ENCODE peak calls at places on chromosome 1, in four cellular contexts. Y is AG04450, S is astrocyte of the spinal cord, H is AG09309. N is an unnamed sample.

GRCh38 chr1:93845554-93846150 is 33.4 kb downstream of the DNTTIP2 start:
- DNase-seq in H (no peak), S (peak; percentile 90), Y (peak; percentile 86), N (peak; percentile 69)

GRCh38 chr1:234270581-234271242 is 102.5 kb upstream of the COA6 start:
- DNase-seq in H (no peak), Y (no peak), S (peak; percentile 26), N (no peak)

GRCh38 chr1:61310057-61310456 is 227.7 kb downstream of the NFIA start:
- DNase-seq in H (no peak), S (no peak), Y (no peak), N (no peak)

GRCh38 chr1:19156676-19157075 is 53.4 kb downstream of the UBR4 start:
- DNase-seq in H (no peak), S (peak; percentile 27), Y (no peak), N (peak; percentile 17)

GRCh38 chr1:154431586-154432373 is 26.6 kb downstream of the IL6R start:
- DNase-seq in S (peak; percentile 92), Y (peak; percentile 79), H (peak; percentile 88), N (peak; percentile 78)

GRCh38 chr1:215064327-215064726 is 18.2 kb upstream of the KCNK2 start:
- DNase-seq in S (no peak), Y (no peak), H (no peak), N (no peak)

GRCh38 chr1:210251680-210252490 is 19.3 kb downstream of the SERTAD4 start:
- DNase-seq in H (no peak), S (no peak), Y (no peak), N (no peak)

GRCh38 chr1:26993237-26994019 is at the start of gene TRNP1:
- DNase-seq in S (peak; percentile 78), H (no peak), Y (no peak), N (no peak)

GRCh38 chr1:59520194-59520593 is 223.3 kb downstream of the FGGY start:
- DNase-seq in S (peak; percentile 47), Y (no peak), H (no peak), N (no peak)

GRCh38 chr1:226664413-226665101 is 74.5 kb downstream of the ITPKB start:
- DNase-seq in Y (peak; percentile 73), H (peak; percentile 35), S (peak; percentile 74), N (no peak)

GRCh38 chr1:213066363-213066762 is 15.3 kb downstream of the RPS6KC1 start:
- DNase-seq in S (no peak), H (no peak), Y (no peak), N (no peak)

GRCh38 chr1:213065800-213066199 is 14.8 kb downstream of the RPS6KC1 start:
- DNase-seq in H (no peak), S (no peak), Y (no peak), N (no peak)

GRCh38 chr1:213067366-213067765 is 16.3 kb downstream of the RPS6KC1 start:
- DNase-seq in S (no peak), Y (no peak), H (no peak), N (no peak)

GRCh38 chr1:213075725-213076124 is 24.7 kb downstream of the RPS6KC1 start:
- DNase-seq in Y (no peak), H (no peak), S (no peak), N (no peak)

GRCh38 chr1:213070399-213070798 is 19.4 kb downstream of the RPS6KC1 start:
- DNase-seq in S (peak; percentile 74), Y (peak; percentile 57), H (peak; percentile 32), N (no peak)
- TF ChIP-seq CTCF in S (peak; percentile 29), Y (peak; percentile 29), H (peak; percentile 33), N (peak; percentile 12)

DNA sequence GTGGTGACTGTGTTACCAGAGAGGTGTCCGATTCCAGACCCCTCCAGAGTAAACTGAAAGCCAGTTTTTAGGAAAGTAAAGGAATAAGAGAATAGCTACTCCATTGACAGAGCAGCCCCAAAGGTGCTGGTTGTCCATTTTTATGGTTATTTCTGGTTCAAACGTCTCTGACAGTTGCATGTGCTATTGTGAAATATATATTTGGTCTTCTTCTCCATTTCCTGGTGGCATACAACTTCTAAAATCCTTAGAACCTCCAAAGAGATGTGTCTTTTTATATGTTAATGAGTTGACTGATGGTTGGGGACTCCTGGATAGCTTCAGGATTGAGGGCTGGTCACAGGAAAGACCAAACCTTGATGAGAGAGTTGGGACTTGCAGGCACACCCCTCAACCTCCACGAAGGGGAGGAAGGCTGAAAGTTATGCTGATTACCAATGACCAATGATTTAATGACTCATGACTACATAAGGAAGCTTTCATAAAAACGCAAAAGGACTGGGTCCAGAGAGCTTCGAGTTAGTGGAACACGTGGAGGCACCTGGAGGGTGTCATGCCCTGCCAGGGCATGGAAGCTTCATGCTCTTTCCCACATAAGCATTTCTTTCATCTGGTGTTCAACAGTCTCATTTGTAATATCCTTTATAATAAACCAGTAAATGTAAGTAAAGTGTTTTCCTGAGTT is 100.7 kb downstream of the SLC16A1 start:
- DNase-seq in H (no peak), S (no peak), Y (no peak), N (no peak)
- H3K4me3 ChIP-seq in H (no peak overlapping the region), S (peak overlapping the region; percentile 26), Y (peak overlapping the region; percentile 32), N (peak overlapping the region; percentile 19)

GRCh38 chr1:111570781-111571181 is 48.8 kb upstream of the RAP1A start:
- DNase-seq in Y (no peak), H (no peak), S (no peak), N (no peak)
- TF ChIP-seq CTCF in Y (peak; percentile 25), H (peak; percentile 27), S (peak; percentile 21), N (peak; percentile 35)

DNA sequence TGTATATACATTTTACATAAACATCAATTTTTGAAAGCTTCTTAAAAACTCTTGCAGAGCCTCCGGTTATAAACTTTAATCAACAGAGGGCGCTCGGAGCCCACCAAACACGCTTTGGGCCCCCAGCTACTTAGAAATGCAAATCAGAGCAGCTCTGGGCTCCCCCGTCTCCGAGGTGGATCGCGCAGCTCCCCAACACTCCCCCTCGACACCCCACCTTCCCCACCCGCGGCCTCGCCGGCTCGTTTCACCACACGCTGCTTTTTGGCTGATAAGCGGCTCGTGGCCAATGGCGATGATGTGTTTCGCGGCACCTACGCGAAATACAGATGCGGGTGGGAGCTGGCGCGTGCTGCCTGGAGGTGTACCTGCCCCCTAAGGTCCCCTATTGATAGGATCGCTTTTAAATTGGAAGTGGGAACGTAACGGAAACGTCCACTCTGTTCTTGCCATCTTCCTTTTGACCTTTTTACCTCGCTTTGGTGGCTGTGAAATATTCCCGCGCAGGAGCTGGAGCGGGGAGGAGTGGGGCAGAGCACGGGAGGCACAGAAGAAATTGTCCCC is 1.6 kb upstream of the KIF26B start:
- DNase-seq in S (peak; percentile 90), Y (no peak), H (no peak), N (no peak)
- H3K4me3 ChIP-seq in S (peak overlapping the region; percentile 89), Y (peak overlapping the region; percentile 80), H (peak overlapping the region; percentile 95), N (peak overlapping the region; percentile 80)

GRCh38 chr1:239912471-239912870 is 179.2 kb upstream of the FMN2 start:
- DNase-seq in H (no peak), S (peak; percentile 4), Y (no peak), N (no peak)

GRCh38 chr1:239909894-239910293 is 181.8 kb upstream of the FMN2 start:
- DNase-seq in S (peak; percentile 65), H (peak; percentile 85), Y (peak; percentile 6), N (peak; percentile 43)

GRCh38 chr1:239913141-239913585 is 178.5 kb upstream of the FMN2 start:
- DNase-seq in H (no peak), Y (no peak), S (no peak), N (no peak)

GRCh38 chr1:239918633-239919032 is 173.1 kb upstream of the FMN2 start:
- DNase-seq in S (no peak), Y (no peak), H (no peak), N (no peak)

DNA sequence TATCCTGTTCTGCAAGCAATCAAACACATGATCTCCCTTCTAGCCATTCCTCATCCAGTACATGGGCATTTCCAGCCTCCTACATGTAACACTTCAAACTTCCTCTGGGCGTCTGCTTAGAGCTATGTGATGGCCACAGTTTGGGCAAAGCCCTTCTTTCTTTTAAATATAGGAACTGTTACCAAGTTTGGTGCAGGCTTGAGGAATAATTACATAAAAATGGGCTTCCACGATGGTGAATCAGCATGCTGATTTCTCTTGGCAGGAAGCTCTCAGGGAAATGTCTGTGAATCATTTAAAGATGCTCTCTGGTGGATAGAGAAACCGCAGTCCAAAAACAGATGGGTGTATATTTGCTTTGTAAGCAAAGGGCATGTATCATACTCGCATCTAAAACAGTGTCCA is 176.9 kb upstream of the FMN2 start:
- DNase-seq in S (peak; percentile 84), H (peak; percentile 92), Y (peak; percentile 6), N (no peak)
- TF ChIP-seq CTCF in S (no peak), H (peak; percentile 40), Y (no peak), N (no peak)

DNA sequence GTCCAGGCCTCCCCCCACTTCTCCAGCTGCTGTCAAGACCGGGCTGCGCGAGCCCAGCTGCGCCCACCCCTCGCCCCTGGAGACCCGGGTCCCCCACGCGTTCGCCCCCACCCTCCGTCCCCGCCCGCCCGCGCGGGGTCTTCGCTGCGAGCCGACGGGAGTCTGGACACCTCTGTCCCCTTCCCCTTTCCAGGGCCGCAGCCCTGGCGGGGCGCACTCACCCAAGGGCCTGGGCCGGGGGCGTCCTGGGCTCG is 197 bp downstream of the RAP1GAP start:
- DNase-seq in Y (no peak), H (no peak), S (no peak), N (no peak)
- H3K4me3 ChIP-seq in Y (peak overlapping the region; percentile 36), H (peak overlapping the region; percentile 5), S (no peak overlapping the region), N (peak overlapping the region; percentile 15)

GRCh38 chr1:205354259-205354904 is 2.3 kb downstream of the KLHDC8A start:
- DNase-seq in Y (peak; percentile 56), S (peak; percentile 73), H (no peak), N (no peak)

GRCh38 chr1:205353612-205354011 is 3.1 kb downstream of the KLHDC8A start:
- DNase-seq in H (no peak), S (no peak), Y (no peak), N (no peak)

GRCh38 chr1:205350124-205350523 is 6.6 kb downstream of the KLHDC8A start:
- DNase-seq in H (no peak), S (no peak), Y (no peak), N (no peak)

GRCh38 chr1:205350626-205351235 is 6.0 kb downstream of the KLHDC8A start:
- DNase-seq in Y (no peak), S (no peak), H (no peak), N (no peak)

GRCh38 chr1:205351984-205352713 is 4.6 kb downstream of the KLHDC8A start:
- DNase-seq in S (no peak), Y (no peak), H (no peak), N (no peak)
- TF ChIP-seq CTCF in S (no peak), Y (no peak), H (no peak), N (no peak)

DNA sequence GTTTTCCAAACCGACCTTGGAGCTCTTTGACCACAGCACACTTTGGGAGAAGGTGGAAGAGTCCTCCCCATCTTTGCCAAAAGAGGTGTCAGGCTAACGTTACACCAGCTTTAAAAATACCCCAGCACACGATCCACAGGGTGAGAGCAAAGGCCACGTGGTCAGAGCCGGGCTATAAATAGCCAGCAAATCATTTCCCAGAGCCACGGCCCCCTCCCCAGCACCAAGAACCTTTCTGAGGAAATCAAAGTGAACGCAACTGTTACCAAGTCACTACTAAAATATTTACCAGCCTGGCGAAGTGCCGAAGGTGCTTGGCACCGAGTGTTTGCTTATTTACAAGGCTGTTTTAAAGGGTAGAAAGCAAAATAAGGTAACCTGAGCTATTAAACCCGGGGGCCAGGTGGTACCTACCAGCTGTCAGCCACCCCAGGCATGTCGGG is 72.4 kb downstream of the CASZ1 start:
- DNase-seq in Y (peak; percentile 7), H (peak; percentile 10), S (peak; percentile 39), N (peak; percentile 25)
- H3K4me3 ChIP-seq in Y (no peak overlapping the region), H (no peak overlapping the region), S (no peak overlapping the region), N (no peak overlapping the region)

GRCh38 chr1:108511764-108512163 is 48.1 kb upstream of the EEIG2 start:
- DNase-seq in Y (no peak), H (no peak), S (no peak), N (peak; percentile 22)
- TF ChIP-seq CTCF in Y (no peak), H (no peak), S (no peak), N (peak; percentile 33)